ENCODE peak calls at places on chromosomes 5 and 9, in eight cellular contexts. Z, B, J, X, N, P, A and H are unnamed samples.

GRCh38 chr5:980001-980588 is 28.5 kb upstream of the NKD2 start:
- DNase-seq in Z (no peak), B (peak), J (peak), X (no peak), N (no peak), P (peak), A (peak), H (no peak)

GRCh38 chr5:112914584-112914983 is 7.4 kb downstream of the REEP5 start:
- DNase-seq in Z (no peak), B (no peak), J (no peak), X (no peak), N (no peak), P (no peak), A (no peak), H (peak)

GRCh38 chr5:166117062-166117743 is 2174.2 kb upstream of the WWC1 start:
- DNase-seq in Z (no peak), B (no peak), J (no peak), X (no peak), N (no peak), P (no peak), A (no peak), H (no peak)

GRCh38 chr9:88400021-88400420 is 11.8 kb downstream of the SPIN1 start:
- DNase-seq in Z (no peak), B (no peak), J (no peak), X (no peak), N (peak), P (no peak), A (no peak), H (no peak)

GRCh38 chr5:96377597-96377996 is 55.5 kb downstream of the PCSK1 start:
- DNase-seq in Z (no peak), B (no peak), J (no peak), X (no peak), N (no peak), P (no peak), A (no peak), H (no peak)

GRCh38 chr5:57987552-57987951 is 472.3 kb downstream of the PLK2 start:
- DNase-seq in Z (no peak), B (no peak), J (no peak), X (no peak), N (no peak), P (no peak), A (no peak), H (no peak)

GRCh38 chr9:128204858-128205257 is 1.7 kb downstream of the DNM1 start:
- DNase-seq in Z (no peak), B (no peak), J (no peak), X (no peak), N (no peak), P (peak), A (no peak), H (no peak)

GRCh38 chr9:119559986-119560385 is 190.8 kb upstream of the BRINP1 start:
- DNase-seq in Z (no peak), B (no peak), J (no peak), X (no peak), N (no peak), P (no peak), A (no peak), H (no peak)

GRCh38 chr5:139474815-139475791 is 4.3 kb downstream of the SMIM33 start:
- DNase-seq in Z (peak), B (no peak), J (no peak), X (no peak), N (no peak), P (no peak), A (peak), H (no peak)

GRCh38 chr9:136962701-136963248 is 10.7 kb downstream of the LCN12 start:
- DNase-seq in Z (no peak), B (no peak), J (no peak), X (no peak), N (no peak), P (no peak), A (no peak), H (no peak)

GRCh38 chr9:121283856-121284732 is 16.1 kb downstream of the GSN start:
- DNase-seq in Z (no peak), B (no peak), J (peak), X (no peak), N (peak), P (no peak), A (no peak), H (no peak)

GRCh38 chr9:116959775-116960174 is 272.7 kb downstream of the TRIM32 start:
- DNase-seq in Z (no peak), B (no peak), J (peak), X (peak), N (no peak), P (peak), A (peak), H (no peak)

GRCh38 chr9:36970007-36970888 is 63.8 kb downstream of the PAX5 start:
- DNase-seq in Z (no peak), B (no peak), J (no peak), X (no peak), N (no peak), P (no peak), A (no peak), H (no peak)

GRCh38 chr5:42636946-42637345 is 119.7 kb upstream of the CCDC152 start:
- DNase-seq in Z (no peak), B (no peak), J (no peak), X (no peak), N (no peak), P (no peak), A (no peak), H (no peak)

GRCh38 chr9:131545003-131545785 is at the start of gene PRRT1B:
- DNase-seq in Z (peak), B (peak), J (peak), X (no peak), N (peak), P (peak), A (no peak), H (no peak)

GRCh38 chr5:158468444-158468843 is 609.5 kb upstream of the CLINT1 start:
- DNase-seq in Z (no peak), B (no peak), J (no peak), X (no peak), N (no peak), P (no peak), A (no peak), H (no peak)

GRCh38 chr5:83277154-83277553 is 194.4 kb upstream of the VCAN start:
- DNase-seq in Z (no peak), B (peak), J (no peak), X (no peak), N (no peak), P (no peak), A (no peak), H (no peak)

GRCh38 chr9:123881604-123882003 is 48.3 kb downstream of the DENND1A start:
- DNase-seq in Z (no peak), B (no peak), J (no peak), X (no peak), N (no peak), P (no peak), A (no peak), H (no peak)

GRCh38 chr5:67156976-67157583 is 39.5 kb downstream of the CD180 start:
- DNase-seq in Z (peak), B (no peak), J (no peak), X (no peak), N (no peak), P (peak), A (peak), H (peak)

GRCh38 chr9:137445275-137445807 is 4.2 kb upstream of the ENTPD8 start:
- DNase-seq in Z (peak), B (peak), J (peak), X (peak), N (peak), P (peak), A (peak), H (peak)

GRCh38 chr9:36597412-36598178 is 24.9 kb downstream of the MELK start:
- DNase-seq in Z (no peak), B (no peak), J (no peak), X (peak), N (no peak), P (peak), A (peak), H (peak)

GRCh38 chr9:128554155-128554862 is 1.9 kb downstream of the SPTAN1 start:
- DNase-seq in Z (peak), B (no peak), J (no peak), X (peak), N (peak), P (peak), A (peak), H (peak)

GRCh38 chr9:121684381-121685145 is 33.1 kb downstream of the DAB2IP start:
- DNase-seq in Z (peak), B (peak), J (peak), X (peak), N (no peak), P (peak), A (peak), H (peak)

GRCh38 chr9:76866689-76867088 is 39.2 kb downstream of the PRUNE2 start:
- DNase-seq in Z (no peak), B (no peak), J (no peak), X (no peak), N (peak), P (no peak), A (no peak), H (peak)
- H3K27ac ChIP-seq in Z (peak), B (no peak), J (no peak), X (no peak), N (no peak), P (peak), A (no peak), H (no peak)

DNA sequence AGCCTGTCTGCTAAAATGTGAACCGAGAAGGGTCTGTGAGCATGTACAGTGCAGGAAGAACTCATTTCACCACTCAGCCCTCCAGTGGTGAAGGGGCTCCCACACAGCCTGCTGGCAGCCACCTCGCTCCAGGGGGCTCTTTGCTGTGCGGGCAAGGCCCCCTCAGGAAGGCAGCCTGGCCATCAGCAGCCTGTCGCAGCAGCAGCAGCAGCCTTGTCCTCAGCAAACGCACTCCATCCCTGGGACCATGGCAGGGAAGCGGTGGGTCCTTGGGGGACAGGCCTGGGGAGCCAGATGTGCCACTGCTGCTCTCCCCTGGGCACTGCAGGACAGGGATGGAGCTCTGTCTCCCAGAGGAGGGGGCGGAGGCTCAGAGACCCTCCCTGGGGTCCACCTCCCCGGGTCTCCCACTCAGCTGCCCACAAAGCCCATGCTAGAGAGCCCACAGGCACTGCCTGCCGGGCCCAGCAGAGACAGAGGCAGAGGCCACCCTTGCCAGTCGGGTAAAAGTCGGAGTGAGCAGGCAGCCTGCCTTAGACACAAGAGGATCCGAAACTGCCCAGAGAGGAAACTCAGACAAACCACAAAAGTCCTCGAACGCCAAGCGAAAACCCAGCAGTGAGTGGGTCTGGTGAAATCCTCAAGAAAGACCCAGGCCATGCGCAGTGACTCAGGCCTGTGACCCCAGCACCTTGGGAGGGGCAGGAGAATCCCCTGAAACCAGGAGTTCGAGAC is 8.0 kb downstream of the BRD3 start:
- DNase-seq in Z (peak), B (peak), J (peak), X (no peak), N (no peak), P (peak), A (no peak), H (no peak)
- TF ChIP-seq CTCF in Z (no peak), B (no peak), J (no peak), X (no peak), N (no peak), P (no peak), A (no peak), H (no peak)

DNA sequence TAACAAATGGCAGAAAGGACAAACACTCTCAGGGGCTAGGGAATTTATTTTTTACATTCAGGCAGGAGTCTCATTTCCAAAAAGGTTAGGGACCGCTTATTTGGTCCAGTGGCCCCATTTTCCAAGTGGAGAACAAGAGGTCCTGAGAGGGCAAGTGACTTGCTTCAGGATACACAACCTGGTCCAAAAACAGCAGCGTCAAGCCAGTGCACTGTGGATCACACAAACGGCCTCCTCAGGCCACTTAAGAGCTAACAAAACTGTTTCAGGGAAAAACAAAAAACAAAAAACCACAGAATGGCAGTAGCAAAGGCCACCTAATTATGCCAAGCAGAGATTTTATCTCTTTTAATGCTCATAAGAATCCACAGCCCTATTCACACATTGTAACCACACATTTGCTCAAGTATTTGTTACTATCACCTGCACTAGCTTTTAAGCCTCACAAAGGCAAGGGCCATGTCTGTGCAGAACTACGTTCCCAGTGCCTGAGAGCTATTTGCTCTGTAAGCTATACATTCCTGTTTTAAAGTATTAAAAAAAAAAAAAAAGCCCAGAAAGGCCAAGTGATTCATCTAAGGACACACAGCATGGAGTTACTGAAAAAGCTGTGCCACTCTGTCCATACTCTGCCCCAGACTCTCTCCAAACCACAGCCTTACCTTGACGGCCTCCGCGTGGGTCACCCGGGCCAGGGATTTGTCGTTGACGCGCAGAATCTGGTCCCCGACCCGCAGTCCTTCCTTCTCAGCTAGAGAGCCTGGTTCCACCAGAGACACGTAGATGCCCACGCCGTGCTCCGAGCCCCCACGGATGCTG is 1.5 kb downstream of the WHRN start:
- DNase-seq in Z (no peak), B (no peak), J (no peak), X (no peak), N (no peak), P (no peak), A (no peak), H (no peak)
- H3K4me3 ChIP-seq in Z (peak), B (peak), J (peak), X (no peak), N (peak), P (peak), A (peak), H (peak)

GRCh38 chr5:10563940-10564837 is at the start of gene ANKRD33B:
- DNase-seq in Z (peak), B (peak), J (peak), X (no peak), N (peak), P (peak), A (peak), H (peak)
- H3K27ac ChIP-seq in Z (peak), B (peak), J (peak), X (no peak), N (peak), P (peak), A (peak), H (peak)

DNA sequence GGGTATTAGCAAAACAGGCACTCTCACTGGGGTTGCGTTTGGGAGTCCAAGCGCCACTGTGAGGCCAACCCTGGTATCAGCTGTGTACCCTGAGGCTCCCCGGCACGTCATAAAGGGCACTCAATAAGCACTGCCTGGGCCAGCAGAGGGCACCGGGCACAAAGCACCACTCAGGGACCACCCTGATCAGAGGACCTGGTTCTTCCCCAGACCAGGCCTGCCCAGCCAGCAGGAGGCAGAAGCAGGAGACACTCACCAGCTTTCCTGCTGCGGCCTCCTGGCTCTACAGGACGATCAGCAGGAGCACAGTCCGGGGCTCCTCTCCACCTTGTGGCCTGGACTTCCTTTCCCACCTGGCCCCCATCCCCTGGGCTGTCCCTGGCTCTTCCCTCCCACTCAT is 12.6 kb downstream of the MGAT1 start:
- DNase-seq in Z (no peak), B (peak), J (no peak), X (no peak), N (no peak), P (no peak), A (no peak), H (no peak)
- TF ChIP-seq CTCF in Z (no peak), B (no peak), J (no peak), X (no peak), N (no peak), P (no peak), A (no peak), H (no peak)

GRCh38 chr9:22452415-22453010 is 5.9 kb downstream of the DMRTA1 start:
- DNase-seq in Z (peak), B (no peak), J (no peak), X (peak), N (no peak), P (no peak), A (peak), H (peak)

GRCh38 chr9:22455181-22455580 is 8.6 kb downstream of the DMRTA1 start:
- DNase-seq in Z (no peak), B (no peak), J (no peak), X (no peak), N (no peak), P (no peak), A (no peak), H (no peak)

GRCh38 chr9:22457448-22457847 is 10.8 kb downstream of the DMRTA1 start:
- DNase-seq in Z (no peak), B (no peak), J (no peak), X (no peak), N (no peak), P (no peak), A (no peak), H (no peak)

DNA sequence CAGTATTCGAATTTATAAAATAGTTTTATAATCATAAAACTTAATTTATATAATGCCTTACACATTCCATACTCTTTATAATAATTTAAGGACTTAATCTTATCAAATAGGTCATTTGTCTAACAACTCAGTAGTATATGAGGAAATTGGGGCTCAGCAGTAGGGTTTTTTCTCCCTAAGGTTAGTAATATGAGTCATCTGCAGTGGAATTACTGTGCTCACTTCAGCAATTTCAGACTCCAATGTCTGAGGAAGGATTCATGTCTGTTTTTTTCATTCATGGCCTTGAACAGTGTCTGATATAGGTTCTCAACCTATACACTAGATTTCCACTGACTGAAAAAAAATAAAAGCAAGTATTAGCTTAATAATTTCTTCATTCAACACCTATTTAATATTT is 7.4 kb downstream of the DMRTA1 start:
- DNase-seq in Z (no peak), B (no peak), J (no peak), X (no peak), N (no peak), P (no peak), A (no peak), H (no peak)
- H3K4me3 ChIP-seq in Z (no peak), B (no peak), J (no peak), X (no peak), N (no peak), P (no peak), A (no peak), H (no peak)

GRCh38 chr9:85723220-85723619 is 18.5 kb downstream of the AGTPBP1 start:
- DNase-seq in Z (no peak), B (peak), J (no peak), X (no peak), N (no peak), P (no peak), A (no peak), H (no peak)
- H3K27ac ChIP-seq in Z (no peak), B (no peak), J (no peak), X (no peak), N (no peak), P (no peak), A (no peak), H (no peak)

DNA sequence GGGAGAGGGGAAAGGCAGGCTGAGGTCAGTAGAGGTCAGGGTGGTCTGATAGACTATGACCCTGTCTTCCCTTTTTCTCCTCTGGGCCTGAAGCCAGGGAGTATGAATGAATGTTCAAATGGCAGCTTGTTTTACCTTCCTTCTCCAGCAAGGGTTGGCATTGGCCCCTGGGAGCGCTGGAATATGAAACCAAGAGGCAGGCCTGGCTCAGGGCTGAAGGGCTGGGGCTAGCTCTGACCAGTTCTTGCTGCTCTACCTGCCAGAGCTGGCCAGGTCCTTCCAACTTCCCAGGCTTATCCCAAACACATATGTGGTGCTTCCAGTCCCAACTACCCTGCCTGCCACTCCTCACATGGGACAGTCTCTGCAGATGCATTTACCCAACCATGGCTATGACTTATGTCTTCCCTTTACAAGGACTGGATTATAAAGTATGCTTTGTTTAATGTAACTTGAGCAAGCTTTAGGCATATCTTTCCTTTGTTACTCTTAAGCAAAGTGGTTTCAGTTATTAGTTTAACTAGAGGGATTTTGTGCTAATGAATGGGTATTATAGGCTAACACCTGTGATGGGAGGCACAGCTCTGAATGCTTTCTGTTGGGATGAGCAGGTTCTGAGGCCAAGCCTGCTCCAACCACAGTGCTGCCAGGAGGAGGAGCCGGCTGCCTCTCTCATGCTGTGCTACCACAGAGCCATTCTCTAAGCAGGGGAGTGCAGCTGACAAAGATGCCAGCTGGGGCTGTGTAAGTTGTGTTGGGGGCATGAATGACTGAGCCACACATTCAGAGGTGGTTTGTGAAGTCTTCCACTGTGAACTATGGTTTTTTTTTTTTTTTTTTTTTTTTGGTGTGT is 6.1 kb downstream of the CCNI2 start:
- DNase-seq in Z (peak), B (no peak), J (peak), X (no peak), N (no peak), P (peak), A (no peak), H (no peak)
- TF ChIP-seq CTCF in Z (no peak), B (no peak), J (no peak), X (no peak), N (no peak), P (peak), A (peak), H (no peak)

DNA sequence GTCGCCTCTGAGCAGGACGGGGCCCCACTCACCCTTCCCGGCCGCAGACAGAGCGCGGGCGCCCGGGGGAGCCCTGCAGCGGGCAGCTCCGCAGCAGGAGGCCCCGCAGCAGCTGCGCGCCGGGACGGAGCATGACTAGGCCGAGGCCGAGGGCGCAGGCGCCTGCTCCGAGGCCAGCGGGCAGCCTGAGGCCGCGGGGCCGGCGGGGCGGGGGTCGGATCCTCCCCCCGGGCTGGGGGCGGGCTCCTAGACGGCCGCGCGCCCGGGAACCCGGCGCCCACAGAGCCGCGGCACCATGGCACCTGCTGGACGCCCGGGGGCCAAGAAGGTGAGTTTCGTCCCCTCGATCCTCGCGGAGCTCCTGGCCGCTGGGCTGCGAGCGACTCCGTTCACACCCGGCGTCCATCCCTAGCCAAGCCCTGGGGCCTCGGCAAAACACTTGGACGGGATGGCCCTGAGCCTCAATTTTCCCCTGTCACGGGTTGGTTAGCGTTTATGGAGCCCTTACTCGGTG is at the start of the genes BHMT2 and DMGDH:
- DNase-seq in Z (peak), B (peak), J (peak), X (peak), N (no peak), P (peak), A (no peak), H (peak)
- H3K4me3 ChIP-seq in Z (no peak), B (peak), J (peak), X (no peak), N (no peak), P (no peak), A (no peak), H (no peak)